ENCODE peak calls at places on chromosomes 6 and 20, in six cellular contexts. G is BE2C, N is tibial nerve, M is body of pancreas, R is psoas muscle, D is right lobe of liver. H is an unnamed sample.

GRCh38 chr6:56899753-56900152 is 55.2 kb upstream of the BEND6 start:
- DNase-seq in G (no peak), R (no peak), M (no peak), N (no peak), D (no peak), H (no peak)

GRCh38 chr20:44683263-44684046 is 31.7 kb upstream of the CCN5 start:
- DNase-seq in N (no peak), M (peak), G (peak), D (peak), R (no peak), H (peak)

GRCh38 chr6:18585032-18585573 is 198.0 kb downstream of the RNF144B start:
- DNase-seq in N (no peak), D (no peak), R (peak), M (peak), G (peak), H (no peak)

GRCh38 chr6:45698046-45698445 is 317.6 kb downstream of the CLIC5 start:
- DNase-seq in D (no peak), N (no peak), M (no peak), R (no peak), G (no peak), H (no peak)

GRCh38 chr6:18468162-18468843 is 81.2 kb downstream of the RNF144B start:
- DNase-seq in G (no peak), M (no peak), N (no peak), R (no peak), D (no peak), H (no peak)

GRCh38 chr6:130324657-130325056 is 41.2 kb upstream of the TMEM200A start:
- DNase-seq in N (no peak), R (no peak), M (no peak), D (no peak), G (no peak), H (no peak)

GRCh38 chr6:43884660-43885022 is 114.6 kb downstream of the VEGFA start:
- DNase-seq in D (no peak), G (no peak), N (no peak), M (peak), R (no peak), H (no peak)

GRCh38 chr6:142694054-142694453 is 250.9 kb downstream of the HIVEP2 start:
- DNase-seq in D (no peak), N (no peak), R (no peak), M (no peak), G (no peak), H (no peak)

GRCh38 chr6:130406935-130407532 is 41.2 kb downstream of the TMEM200A start:
- DNase-seq in N (no peak), R (no peak), G (no peak), D (no peak), M (no peak), H (no peak)

GRCh38 chr6:87095056-87095527 is at the start of gene CGA:
- DNase-seq in D (no peak), M (no peak), N (no peak), R (no peak), G (no peak), H (no peak)

GRCh38 chr20:52127309-52127708 is 64.3 kb downstream of the ZFP64 start:
- DNase-seq in N (no peak), M (no peak), D (no peak), G (no peak), R (no peak), H (no peak)

GRCh38 chr20:51525241-51526104 is 17.0 kb downstream of the NFATC2 start:
- DNase-seq in G (no peak), D (no peak), N (no peak), R (no peak), M (peak), H (no peak)

GRCh38 chr6:83055366-83055964 is 10.2 kb downstream of the UBE3D start:
- DNase-seq in R (peak), M (peak), D (no peak), N (peak), G (peak), H (no peak)

GRCh38 chr20:59835448-59836395 is 97.7 kb downstream of the SYCP2 start:
- DNase-seq in G (peak), N (peak), D (no peak), M (no peak), R (no peak), H (peak)

GRCh38 chr20:19460386-19460785 is 247.9 kb downstream of the SLC24A3 start:
- DNase-seq in M (no peak), R (no peak), N (no peak), G (no peak), D (no peak), H (no peak)

GRCh38 chr20:19815553-19815991 is 57.5 kb downstream of the RIN2 start:
- DNase-seq in M (peak), G (no peak), D (no peak), N (peak), R (peak), H (no peak)

GRCh38 chr20:64231621-64232550 is 23.7 kb upstream of the PCMTD2 start:
- DNase-seq in N (no peak), G (no peak), D (no peak), M (no peak), R (no peak), H (no peak)

GRCh38 chr20:38067717-38068365 is 34.3 kb downstream of the RPRD1B start:
- DNase-seq in M (no peak), N (no peak), D (no peak), R (no peak), G (peak), H (no peak)

GRCh38 chr20:47318027-47318595 is 38.4 kb downstream of the ZMYND8 start:
- DNase-seq in G (no peak), D (peak), N (no peak), R (no peak), M (no peak), H (no peak)

GRCh38 chr6:148874698-148875293 is 128.0 kb downstream of the UST start:
- DNase-seq in R (no peak), G (no peak), M (peak), N (no peak), D (no peak), H (no peak)

GRCh38 chr6:27891300-27891913 is 20.8 kb downstream of the OR2B2 start:
- DNase-seq in R (no peak), M (no peak), N (no peak), G (no peak), D (no peak), H (no peak)

GRCh38 chr20:12886618-12887363 is 122.0 kb upstream of the SPTLC3 start:
- DNase-seq in M (no peak), G (no peak), N (no peak), D (no peak), R (no peak), H (no peak)

GRCh38 chr20:53413188-53413631 is 180.4 kb downstream of the ZNF217 start:
- DNase-seq in G (no peak), M (peak), D (no peak), N (no peak), R (no peak), H (peak)

GRCh38 chr6:40798069-40798770 is 211.1 kb upstream of the LRFN2 start:
- DNase-seq in R (no peak), D (no peak), G (no peak), N (no peak), M (no peak), H (no peak)

GRCh38 chr6:134714113-134714512 is 235.8 kb downstream of the ALDH8A1 start:
- DNase-seq in D (no peak), G (no peak), R (no peak), M (no peak), N (no peak), H (no peak)

GRCh38 chr20:20759132-20759531 is 46.7 kb upstream of the RALGAPA2 start:
- DNase-seq in G (no peak), N (no peak), D (peak), R (no peak), M (no peak), H (no peak)

GRCh38 chr6:9481292-9482029 is 933.4 kb downstream of the TFAP2A start:
- DNase-seq in G (no peak), D (no peak), R (no peak), N (no peak), M (no peak), H (no peak)

GRCh38 chr6:53014034-53014433 is 18.9 kb upstream of the GSTA4 start:
- DNase-seq in R (no peak), N (no peak), D (no peak), G (no peak), M (no peak), H (no peak)

GRCh38 chr6:100889351-100889750 is 8.2 kb upstream of the ASCC3 start:
- DNase-seq in M (no peak), G (no peak), R (no peak), D (no peak), N (no peak), H (no peak)

GRCh38 chr20:40422665-40423064 is 266.4 kb downstream of the MAFB start:
- DNase-seq in G (no peak), D (no peak), M (no peak), N (no peak), R (no peak), H (no peak)

GRCh38 chr6:113361014-113361645 is 496.0 kb upstream of the MARCKS start:
- DNase-seq in D (no peak), M (no peak), R (no peak), G (no peak), N (no peak), H (no peak)

GRCh38 chr6:37143585-37143984 is 26.4 kb upstream of the PIM1 start:
- DNase-seq in M (no peak), N (no peak), G (no peak), R (no peak), D (no peak), H (no peak)
- H3K4me3 ChIP-seq in M (no peak), N (no peak), G (no peak), R (no peak), D (no peak), H (no peak)

DNA sequence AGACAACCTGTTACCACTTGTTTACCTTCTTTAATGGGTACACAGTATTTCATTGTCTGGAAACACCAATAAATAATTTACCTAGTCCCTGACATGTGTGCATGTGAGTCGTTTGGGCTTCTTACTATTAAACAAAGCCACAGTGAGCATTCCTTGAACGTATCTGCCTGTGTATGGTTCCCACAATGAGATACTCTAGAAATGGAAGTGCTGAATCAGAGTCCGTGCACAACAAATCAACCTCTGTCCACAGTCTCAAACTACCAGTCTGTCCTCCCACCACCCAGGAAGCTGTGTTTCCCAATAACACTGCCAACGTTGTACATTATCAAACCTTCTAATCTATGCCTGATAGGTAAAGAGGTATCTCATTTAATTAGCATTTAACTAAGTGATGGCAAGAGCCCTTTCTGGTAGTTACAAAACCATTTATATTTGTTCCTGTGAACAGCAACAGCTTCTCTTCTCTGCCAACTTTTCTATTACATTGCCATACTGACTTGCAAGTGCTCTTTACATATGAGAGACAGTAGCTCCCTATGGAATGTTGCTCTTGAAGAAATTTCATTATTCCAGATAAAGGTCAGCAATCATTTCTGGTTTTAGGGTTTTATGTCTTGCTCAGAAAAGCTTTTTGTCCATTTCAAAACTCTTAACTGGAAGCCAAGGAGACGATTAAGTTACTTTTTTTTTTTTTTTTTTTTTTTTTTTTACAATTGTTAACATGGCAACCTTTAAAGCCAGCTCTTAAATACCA is 14.7 kb downstream of the JAG1 start:
- DNase-seq in M (no peak), R (no peak), D (no peak), N (no peak), G (no peak), H (no peak)
- H3K4me3 ChIP-seq in M (no peak), R (no peak), D (no peak), N (no peak), G (no peak), H (no peak)

DNA sequence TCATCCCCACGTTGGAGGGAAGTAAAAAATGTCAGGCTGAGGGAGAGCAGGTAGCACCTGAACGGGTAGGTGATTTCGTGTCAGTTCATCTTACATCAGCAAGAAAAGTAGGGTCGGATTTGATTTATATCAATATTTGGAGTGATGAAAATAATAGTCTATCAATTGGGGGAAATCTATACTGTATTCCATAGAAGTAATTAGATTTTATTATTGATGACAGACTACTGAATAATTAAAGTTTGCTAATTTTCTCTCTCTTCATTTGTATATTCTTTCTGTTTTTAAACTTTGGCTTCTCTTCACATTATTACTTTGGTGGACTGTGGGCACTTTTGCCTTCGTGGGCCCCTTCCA is 78.4 kb downstream of the OLIG3 start:
- DNase-seq in R (no peak), M (no peak), G (no peak), D (no peak), N (no peak), H (no peak)
- H3K4me3 ChIP-seq in R (peak), M (no peak), G (no peak), D (no peak), N (no peak), H (peak)

GRCh38 chr20:25309395-25310267 is 61.7 kb downstream of the PYGB start:
- DNase-seq in D (no peak), N (peak), M (no peak), R (peak), G (peak), H (no peak)
- H3K4me3 ChIP-seq in D (no peak), N (no peak), M (no peak), R (no peak), G (peak), H (peak)

GRCh38 chr6:156963712-156964700 is 186.8 kb downstream of the ARID1B start:
- DNase-seq in N (no peak), M (no peak), D (peak), G (no peak), R (peak), H (peak)
- H3K4me3 ChIP-seq in N (no peak), M (no peak), D (peak), G (no peak), R (peak), H (peak)